ENCODE peak calls at places on chromosomes 4 and X, in seven cellular contexts. Z is stomach, P is uterus, L is colonic mucosa, H is brain microvascular endothelial cell, A is MM.1S, X is HCT116. R is an unnamed sample.

GRCh38 chrX:96763608-96764007 is 79.0 kb downstream of the DIAPH2 start:
- DNase-seq in Z (no peak), P (no peak), L (no peak), H (no peak), A (no peak), X (no peak), R (no peak)

GRCh38 chr4:807792-808191 is 18.1 kb downstream of the CPLX1 start:
- DNase-seq in Z (peak; percentile 37), P (no peak), L (peak; percentile 73), H (no peak), A (no peak), X (no peak), R (no peak)

GRCh38 chr4:74109894-74110605 is 11.1 kb upstream of the CXCL2 start:
- DNase-seq in Z (no peak), P (no peak), L (no peak), H (peak; percentile 91), A (no peak), X (peak; percentile 60), R (no peak)

GRCh38 chrX:100928660-100929613 is at the start of gene XKRX:
- DNase-seq in Z (peak; percentile 53), P (peak; percentile 19), L (peak; percentile 80), H (no peak), A (peak; percentile 57), X (peak; percentile 35), R (no peak)

GRCh38 chr4:26162095-26162494 is 158.7 kb upstream of the RBPJ start:
- DNase-seq in Z (no peak), P (no peak), L (no peak), H (no peak), A (no peak), X (no peak), R (no peak)

GRCh38 chr4:139606600-139607301 is 50.7 kb upstream of the SETD7 start:
- DNase-seq in Z (no peak), P (no peak), L (no peak), H (peak; percentile 54), A (peak; percentile 45), X (no peak), R (no peak)

GRCh38 chrX:71859637-71860036 is 51.0 kb upstream of the NHSL2 start:
- DNase-seq in Z (no peak), P (no peak), L (no peak), H (peak; percentile 37), A (peak; percentile 45), X (peak; percentile 6), R (no peak)

GRCh38 chr4:173958445-173958844 is 325.0 kb downstream of the FBXO8 start:
- DNase-seq in Z (no peak), P (no peak), L (no peak), H (no peak), A (peak; percentile 59), X (no peak), R (no peak)

GRCh38 chr4:91099666-91100065 is 972.5 kb downstream of the CCSER1 start:
- DNase-seq in Z (no peak), P (no peak), L (no peak), H (no peak), A (no peak), X (no peak), R (no peak)

GRCh38 chr4:44629280-44629866 is 22.1 kb downstream of the YIPF7 start:
- DNase-seq in Z (no peak), P (no peak), L (peak; percentile 22), H (peak; percentile 58), A (peak; percentile 61), X (peak; percentile 35), R (no peak)

GRCh38 chr4:26418107-26418506 is 72.2 kb downstream of the CCKAR start:
- DNase-seq in Z (no peak), P (no peak), L (no peak), H (no peak), A (no peak), X (no peak), R (no peak)

GRCh38 chrX:43456906-43457305 is 199.2 kb upstream of the MAOA start:
- DNase-seq in Z (no peak), P (no peak), L (no peak), H (no peak), A (no peak), X (no peak), R (no peak)

GRCh38 chr4:6591781-6592180 is 16.8 kb downstream of the MAN2B2 start:
- DNase-seq in Z (no peak), P (no peak), L (no peak), H (no peak), A (no peak), X (no peak), R (no peak)

GRCh38 chr4:87005690-87006461 is 71.1 kb downstream of the AFF1 start:
- DNase-seq in Z (no peak), P (no peak), L (peak; percentile 44), H (no peak), A (peak; percentile 75), X (no peak), R (no peak)

GRCh38 chr4:113979157-113979972 is at the start of gene ARSJ:
- DNase-seq in Z (peak; percentile 56), P (peak; percentile 55), L (peak; percentile 63), H (peak; percentile 76), A (no peak), X (peak; percentile 32), R (peak; percentile 85)

GRCh38 chr4:141347738-141348524 is 127.2 kb downstream of the ZNF330 start:
- DNase-seq in Z (no peak), P (no peak), L (no peak), H (no peak), A (peak; percentile 43), X (no peak), R (no peak)

GRCh38 chr4:30385650-30386049 is 334.5 kb upstream of the PCDH7 start:
- DNase-seq in Z (no peak), P (no peak), L (no peak), H (no peak), A (no peak), X (no peak), R (no peak)

GRCh38 chrX:13048265-13048664 is 3.8 kb upstream of the FAM9C start:
- DNase-seq in Z (no peak), P (no peak), L (no peak), H (peak; percentile 45), A (no peak), X (no peak), R (no peak)

GRCh38 chr4:138226351-138226750 is 15.8 kb downstream of the SLC7A11 start:
- DNase-seq in Z (no peak), P (no peak), L (no peak), H (no peak), A (no peak), X (no peak), R (no peak)

GRCh38 chr4:96102541-96103018 is 262.7 kb downstream of the PDHA2 start:
- DNase-seq in Z (no peak), P (no peak), L (no peak), H (peak; percentile 49), A (no peak), X (no peak), R (no peak)

GRCh38 chrX:3026074-3026588 is 15.1 kb upstream of the ARSF start:
- DNase-seq in Z (no peak), P (no peak), L (no peak), H (no peak), A (no peak), X (no peak), R (no peak)

GRCh38 chrX:109619816-109620215 is 5.2 kb downstream of the KCNE5 start:
- DNase-seq in Z (no peak), P (no peak), L (no peak), H (no peak), A (peak; percentile 13), X (no peak), R (no peak)

GRCh38 chr4:102817021-102817605 is 10.2 kb downstream of the UBE2D3 start:
- DNase-seq in Z (no peak), P (no peak), L (no peak), H (no peak), A (no peak), X (no peak), R (no peak)

DNA sequence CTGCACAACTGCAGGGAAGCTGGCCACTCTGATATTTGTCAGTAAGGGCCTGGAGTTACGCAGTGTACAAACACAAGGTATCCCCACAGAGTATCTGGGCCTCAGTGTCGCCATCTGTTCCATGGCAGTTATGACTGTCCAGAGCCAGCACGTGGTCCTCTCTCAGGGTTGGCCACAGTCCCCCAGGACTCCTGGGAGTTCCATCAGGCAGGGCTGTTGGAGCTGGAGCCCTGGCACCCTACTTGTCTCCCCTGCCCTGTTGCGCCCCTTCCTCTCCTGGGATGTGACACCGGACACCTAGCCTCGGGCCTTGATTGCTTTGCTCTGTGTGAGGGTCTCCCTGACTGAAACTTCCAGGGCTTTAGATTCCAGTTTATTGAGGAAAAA is 8.4 kb downstream of the HTRA3 start:
- DNase-seq in Z (no peak), P (no peak), L (no peak), H (peak; percentile 14), A (no peak), X (no peak), R (no peak)
- H3K27ac ChIP-seq in Z (no peak overlapping the region), P (peak overlapping the region; percentile 59), L (no peak overlapping the region), H (peak overlapping the region; percentile 23), A (no peak overlapping the region), X (no peak overlapping the region), R (peak overlapping the region; percentile 37)

DNA sequence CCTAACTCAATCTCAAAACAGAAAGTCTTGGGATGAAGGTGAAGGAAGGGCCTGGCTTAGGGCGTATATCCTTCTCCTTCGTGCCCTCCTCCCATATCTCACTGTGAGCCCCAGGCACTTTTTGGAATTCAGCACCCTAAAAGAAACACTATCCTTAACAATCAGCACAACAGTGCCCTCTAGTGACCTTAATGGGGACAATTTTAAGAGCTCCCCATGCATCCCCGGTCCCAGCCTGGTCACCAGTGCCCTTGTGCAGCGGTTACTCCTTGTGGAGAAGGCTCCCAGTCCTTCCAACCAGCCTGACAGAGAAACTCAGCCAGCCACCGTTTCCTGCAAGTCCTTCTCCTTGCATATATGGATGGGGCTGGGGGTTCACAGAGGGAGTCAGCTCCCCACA is 4.2 kb downstream of the PAK3 start:
- DNase-seq in Z (no peak), P (no peak), L (peak; percentile 27), H (no peak), A (peak; percentile 58), X (peak; percentile 10), R (no peak)
- TF ChIP-seq CTCF in Z (peak; percentile 15), P (peak; percentile 9), L (peak; percentile 27), H (peak; percentile 50), A (peak; percentile 57), X (peak; percentile 25), R (no peak)

DNA sequence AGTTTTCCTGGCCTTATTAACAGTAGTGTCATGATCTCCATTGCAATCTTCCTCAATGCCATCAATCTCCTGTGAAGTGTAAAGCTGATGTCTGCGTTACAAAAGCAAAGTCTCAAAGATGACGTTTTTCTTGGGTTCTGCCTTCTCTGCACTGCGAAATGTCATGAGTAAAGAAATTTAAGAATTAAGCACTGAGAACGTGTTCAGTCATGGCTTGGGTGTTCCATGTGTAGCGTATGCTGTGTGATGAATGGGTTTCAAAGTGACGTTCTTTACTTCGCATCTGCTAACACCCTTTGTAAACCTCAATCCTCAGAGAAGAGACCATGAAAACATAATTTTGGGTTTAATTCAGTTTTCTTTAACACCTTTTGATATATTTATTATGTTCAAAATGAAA is 1.0 kb downstream of the NAP1L5 start:
- DNase-seq in Z (no peak), P (no peak), L (no peak), H (no peak), A (no peak), X (no peak), R (no peak)
- H3K4me3 ChIP-seq in Z (peak overlapping the region; percentile 51), P (peak overlapping the region; percentile 46), L (peak overlapping the region; percentile 62), H (peak overlapping the region; percentile 69), A (no peak overlapping the region), X (peak overlapping the region; percentile 64), R (peak overlapping the region; percentile 77)

DNA sequence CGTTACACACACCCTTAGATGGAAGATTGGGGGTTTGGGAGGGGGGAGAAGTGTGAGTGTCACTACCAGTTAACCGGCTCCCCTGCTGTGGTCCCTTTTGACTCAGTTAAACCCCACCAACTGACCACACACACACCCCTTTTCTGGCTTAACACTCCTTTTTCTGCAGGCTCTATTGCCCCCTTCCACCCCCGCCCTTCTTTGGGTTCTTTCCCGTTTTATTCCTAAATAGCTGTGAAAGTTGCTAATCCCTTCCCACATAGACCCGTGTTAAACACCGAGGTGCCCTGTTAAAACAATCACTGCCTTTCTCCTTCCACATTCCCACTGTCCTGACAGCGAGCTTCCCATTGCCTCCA is 3.7 kb upstream of the NR3C2 start:
- DNase-seq in Z (no peak), P (no peak), L (peak; percentile 29), H (no peak), A (no peak), X (no peak), R (no peak)
- H3K27ac ChIP-seq in Z (peak overlapping the region; percentile 94), P (peak overlapping the region; percentile 96), L (peak overlapping the region; percentile 84), H (no peak overlapping the region), A (no peak overlapping the region), X (no peak overlapping the region), R (peak overlapping the region; percentile 73)

R was measured in coronary artery.